ENCODE peak calls at places on chromosomes 5 and 9, in four cellular contexts. V, B, S and K are unnamed samples.

GRCh38 chr5:65142511-65143011 is 339.2 kb downstream of the ADAMTS6 start:
- DNase-seq in V (no peak), B (no peak), S (no peak), K (peak; percentile 61)

GRCh38 chr9:71487046-71487445 is 281.3 kb downstream of the CEMIP2 start:
- DNase-seq in V (no peak), B (peak; percentile 26), S (no peak), K (no peak)

GRCh38 chr9:97703437-97704326 is 6.5 kb upstream of the XPA start:
- DNase-seq in V (no peak), B (no peak), S (no peak), K (peak; percentile 86)

GRCh38 chr9:137505421-137506140 is 44.6 kb downstream of the PNPLA7 start:
- DNase-seq in V (no peak), B (no peak), S (no peak), K (no peak)

GRCh38 chr5:149938272-149938671 is 6.3 kb downstream of the PDE6A start:
- DNase-seq in V (no peak), B (peak; percentile 40), S (no peak), K (peak; percentile 78)

GRCh38 chr5:5492087-5492933 is 69.8 kb downstream of the ICE1 start:
- DNase-seq in V (peak; percentile 45), B (no peak), S (no peak), K (peak; percentile 80)

GRCh38 chr5:143648696-143649095 is 163.3 kb upstream of the HMHB1 start:
- DNase-seq in V (peak; percentile 14), B (no peak), S (no peak), K (no peak)

GRCh38 chr5:137032929-137033328 is 466.2 kb downstream of the SPOCK1 start:
- DNase-seq in V (no peak), B (no peak), S (no peak), K (no peak)

GRCh38 chr9:129014124-129014523 is 14.0 kb downstream of the SH3GLB2 start:
- DNase-seq in V (no peak), B (no peak), S (no peak), K (no peak)

GRCh38 chr5:61381968-61382367 is 49.9 kb downstream of the ZSWIM6 start:
- DNase-seq in V (no peak), B (no peak), S (no peak), K (no peak)

DNA sequence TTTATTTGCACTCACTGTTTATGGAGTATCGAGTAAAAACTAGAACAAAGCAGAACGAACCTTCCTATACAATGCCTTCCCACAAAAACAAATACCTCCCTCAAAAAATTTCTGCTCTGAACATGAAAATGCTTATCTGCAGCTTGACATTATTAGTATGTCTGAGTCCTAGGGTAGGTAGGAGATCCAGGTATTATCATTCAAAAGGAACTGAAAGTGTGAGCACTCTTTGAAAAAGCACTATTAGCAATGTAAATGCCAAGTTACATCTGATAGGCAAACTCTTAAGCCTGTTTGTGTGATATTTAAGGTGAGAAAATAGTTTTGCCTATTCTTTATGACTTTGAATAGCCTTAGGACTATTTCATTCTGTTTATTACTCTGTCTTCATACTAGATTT is 47.6 kb downstream of the ZSWIM6 start:
- DNase-seq in V (no peak), B (no peak), S (no peak), K (no peak)
- H3K4me3 ChIP-seq in V (no peak overlapping the region), B (no peak overlapping the region), S (no peak overlapping the region), K (no peak overlapping the region)

DNA sequence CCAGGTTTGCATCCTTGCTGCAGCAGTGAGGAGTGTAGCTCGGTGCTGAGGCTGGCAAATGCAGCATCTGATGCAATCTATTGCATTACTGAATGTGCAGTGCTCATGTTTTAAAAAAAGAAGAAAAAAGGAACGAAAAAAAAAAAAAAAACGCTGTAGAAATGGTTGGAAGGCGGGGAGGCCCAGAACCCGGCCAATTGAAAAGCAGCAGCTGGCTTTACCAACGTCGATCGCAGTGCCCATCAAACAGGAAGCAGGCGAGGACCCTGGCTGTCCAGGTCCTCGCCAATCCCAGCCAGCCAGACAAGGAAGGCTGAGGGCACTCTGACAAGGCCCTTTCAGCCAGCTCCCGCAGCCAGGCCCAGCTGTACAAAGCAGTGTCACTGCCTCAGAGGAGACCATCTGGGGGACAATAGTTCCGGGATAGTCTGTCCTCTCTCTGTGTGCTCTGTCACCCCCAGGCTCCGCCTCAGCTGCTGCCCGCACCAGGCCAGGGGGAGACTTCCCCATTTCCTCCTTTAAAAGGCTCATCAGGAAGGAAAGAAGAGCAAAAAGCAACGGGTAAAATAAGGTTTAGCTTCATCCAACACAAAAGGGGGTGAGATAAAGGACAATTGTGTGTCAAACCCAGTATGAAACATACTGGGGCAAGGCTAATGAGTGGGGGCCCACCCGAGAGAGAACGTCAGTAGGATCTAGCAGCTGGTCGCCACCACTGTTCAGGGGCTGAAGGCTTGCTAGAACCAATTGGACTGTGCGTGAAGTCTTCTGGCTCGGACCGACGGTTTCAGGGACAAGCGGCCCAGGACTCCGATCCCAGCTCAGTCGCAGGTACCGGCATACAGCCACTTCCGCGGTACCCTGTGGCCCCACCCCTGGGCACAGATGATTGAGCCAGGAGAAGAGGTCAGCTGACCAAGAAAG is 21.6 kb upstream of the CPEB4 start:
- DNase-seq in V (no peak), B (no peak), S (no peak), K (no peak)
- TF ChIP-seq CTCF in V (no peak), B (no peak), S (no peak), K (no peak)

GRCh38 chr5:177133845-177134652 is 476 bp downstream of the NSD1 start:
- DNase-seq in V (peak; percentile 60), B (peak; percentile 49), S (peak; percentile 81), K (peak; percentile 55)
- H3K4me3 ChIP-seq in V (peak overlapping the region; percentile 56), B (peak overlapping the region; percentile 88), S (peak overlapping the region; percentile 82), K (peak overlapping the region; percentile 73)

GRCh38 chr5:11182441-11183080 is 421.5 kb upstream of the DAP start:
- DNase-seq in V (no peak), B (no peak), S (no peak), K (peak; percentile 53)
- TF ChIP-seq CTCF in V (peak; percentile 57), B (no peak), S (peak; percentile 52), K (peak; percentile 61)